ENCODE peak calls at places on chromosomes 5 and 9, in five cellular contexts. V is ELR; Q is SW480; Y is GM12891; K is CD4-positive, alpha-beta memory T cell. X is an unnamed sample.

GRCh38 chr9:115213777-115214428 is 95.9 kb upstream of the TNC start:
- DNase-seq in Q (peak), K (no peak), Y (no peak), V (peak), X (peak)

GRCh38 chr5:151580858-151581257 is 10.3 kb downstream of the FAT2 start:
- DNase-seq in K (no peak), Y (no peak), Q (no peak), V (no peak), X (no peak)

GRCh38 chr5:18394154-18394804 is 760.0 kb downstream of the TAF11L14 start:
- DNase-seq in K (no peak), Q (peak), Y (peak), V (peak), X (peak)

GRCh38 chr5:96187309-96188027 is 225.8 kb upstream of the ELL2 start:
- DNase-seq in K (no peak), Y (no peak), V (no peak), Q (no peak), X (no peak)

GRCh38 chr5:148820778-148821395 is 5.5 kb upstream of the ADRB2 start:
- DNase-seq in Y (no peak), V (peak), Q (peak), K (peak), X (peak)

GRCh38 chr5:135372654-135373381 is 26.2 kb downstream of the MACROH2A1 start:
- DNase-seq in K (no peak), Q (no peak), V (no peak), Y (no peak), X (peak)

GRCh38 chr5:68406767-68407232 is 191.2 kb downstream of the PIK3R1 start:
- DNase-seq in V (no peak), K (no peak), Y (peak), Q (peak), X (no peak)

GRCh38 chr9:2802494-2802921 is 41.4 kb downstream of the PUM3 start:
- DNase-seq in Q (no peak), K (no peak), Y (no peak), V (no peak), X (no peak)